ENCODE peak calls at places on chromosomes 6 and 20, in four cellular contexts. V is NCI-H774, J is uterus, E is mammary epithelial cell. Q is an unnamed sample.

GRCh38 chr20:51497542-51498467 is 44.7 kb downstream of the NFATC2 start:
- DNase-seq in V (no peak), J (no peak), E (peak), Q (no peak)

GRCh38 chr6:88945596-88945995 is 17.8 kb downstream of the RNGTT start:
- DNase-seq in V (no peak), J (no peak), E (no peak), Q (no peak)

GRCh38 chr6:35318200-35318844 is 20.7 kb downstream of the DEF6 start:
- DNase-seq in V (peak), J (peak), E (no peak), Q (peak)

GRCh38 chr20:11376998-11377397 is 540.7 kb upstream of the BTBD3 start:
- DNase-seq in V (no peak), E (peak), J (no peak), Q (no peak)

GRCh38 chr6:34570066-34570833 is 14.1 kb upstream of the SPDEF start:
- DNase-seq in V (no peak), J (no peak), E (no peak), Q (no peak)

GRCh38 chr6:10521104-10521808 is at the start of gene GCNT2:
- DNase-seq in J (no peak), E (no peak), V (no peak), Q (peak)

GRCh38 chr6:143396497-143397228 is 53.8 kb downstream of the ADAT2 start:
- DNase-seq in E (no peak), V (no peak), J (no peak), Q (peak)

GRCh38 chr20:3068986-3069900 is 2.2 kb upstream of the OXT start:
- DNase-seq in V (peak), E (no peak), J (no peak), Q (no peak)

GRCh38 chr6:142881290-142881689 is 63.7 kb downstream of the HIVEP2 start:
- DNase-seq in V (no peak), E (no peak), J (no peak), Q (no peak)